ENCODE peak calls at places on chromosomes 4 and X, in four cellular contexts. T is CD8-positive, alpha-beta memory T cell; E is fibroblast of lung; B is LNCaP clone FGC. P is an unnamed sample.

GRCh38 chr4:165926307-165926706 is 53.3 kb downstream of the TLL1 start:
- DNase-seq in T (no peak), E (no peak), B (no peak), P (no peak)

GRCh38 chr4:163196904-163197505 is 30.3 kb upstream of the NAF1 start:
- DNase-seq in T (no peak), E (no peak), B (no peak), P (no peak)

GRCh38 chr4:128600410-128600809 is 209.1 kb upstream of the JADE1 start:
- DNase-seq in T (no peak), E (peak), B (no peak), P (no peak)

GRCh38 chr4:5940470-5941203 is 47.8 kb upstream of the CRMP1 start:
- DNase-seq in T (no peak), E (no peak), B (peak), P (no peak)

GRCh38 chr4:98470366-98470765 is 188.0 kb downstream of the TSPAN5 start:
- DNase-seq in T (no peak), E (no peak), B (no peak), P (no peak)

GRCh38 chr4:7781993-7782392 is 157.7 kb downstream of the AFAP1 start:
- DNase-seq in T (no peak), E (no peak), B (no peak), P (no peak)

GRCh38 chr4:73018595-73018994 is 50.9 kb downstream of the COX18 start:
- DNase-seq in T (no peak), E (no peak), B (no peak), P (no peak)

GRCh38 chrX:153477039-153477438 is 6.7 kb upstream of the HAUS7 start:
- DNase-seq in T (no peak), E (peak), B (no peak), P (no peak)

GRCh38 chrX:134480061-134480460 is 20.1 kb downstream of the HPRT1 start:
- DNase-seq in T (no peak), E (peak), B (no peak), P (no peak)

GRCh38 chr4:128863314-128864075 is 54.0 kb downstream of the JADE1 start:
- DNase-seq in T (peak), E (peak), B (peak), P (peak)

GRCh38 chrX:1554469-1555210 is 17.7 kb upstream of the P2RY8 start:
- DNase-seq in T (peak), E (no peak), B (no peak), P (no peak)

GRCh38 chr4:76850010-76850441 is 47.9 kb downstream of the SOWAHB start:
- DNase-seq in T (no peak), E (peak), B (peak), P (no peak)

GRCh38 chr4:2545321-2546013 is 9.0 kb downstream of the FAM193A start:
- DNase-seq in T (no peak), E (no peak), B (no peak), P (no peak)

GRCh38 chr4:38531126-38531737 is 132.8 kb upstream of the KLF3 start:
- DNase-seq in T (no peak), E (peak), B (no peak), P (no peak)

GRCh38 chr4:98514930-98515809 is 143.2 kb downstream of the TSPAN5 start:
- DNase-seq in T (no peak), E (no peak), B (no peak), P (no peak)

GRCh38 chrX:24619647-24620046 is 27.5 kb downstream of the PCYT1B start:
- DNase-seq in T (no peak), E (peak), B (no peak), P (no peak)

GRCh38 chr4:684611-685010 is 4.3 kb downstream of the SLC49A3 start:
- DNase-seq in T (no peak), E (no peak), B (no peak), P (no peak)

GRCh38 chrX:97597954-97598353 is 714.2 kb downstream of the RPA4 start:
- DNase-seq in T (no peak), E (no peak), B (no peak), P (peak)

GRCh38 chrX:84078991-84079390 is 109.0 kb downstream of the RPS6KA6 start:
- DNase-seq in T (no peak), E (no peak), B (no peak), P (no peak)

GRCh38 chr4:54277691-54278090 is 48.6 kb downstream of the PDGFRA start:
- DNase-seq in T (no peak), E (peak), B (no peak), P (no peak)

GRCh38 chr4:6768539-6768905 is 14.0 kb upstream of the KIAA0232 start:
- DNase-seq in T (no peak), E (peak), B (no peak), P (no peak)

GRCh38 chr4:113636877-113637276 is 124.7 kb downstream of the CAMK2D start:
- DNase-seq in T (peak), E (peak), B (no peak), P (peak)

GRCh38 chr4:76658231-76659102 is 223.4 kb downstream of the SHROOM3 start:
- DNase-seq in T (no peak), E (peak), B (no peak), P (no peak)

GRCh38 chr4:86015412-86016350 is 344.2 kb downstream of the MAPK10 start:
- DNase-seq in T (no peak), E (no peak), B (peak), P (no peak)

GRCh38 chr4:169000315-169000714 is 9.7 kb downstream of the CBR4 start:
- DNase-seq in T (no peak), E (no peak), B (no peak), P (no peak)

GRCh38 chr4:118989098-118990080 is 100.7 kb downstream of the SYNPO2 start:
- DNase-seq in T (no peak), E (peak), B (no peak), P (no peak)

GRCh38 chr4:19539192-19539591 is 712.5 kb upstream of the SLIT2 start:
- DNase-seq in T (no peak), E (no peak), B (no peak), P (no peak)

GRCh38 chr4:184961693-184962092 is 56.6 kb upstream of the HELT start:
- DNase-seq in T (no peak), E (no peak), B (no peak), P (no peak)

GRCh38 chrX:14489437-14489836 is 39.9 kb upstream of the GLRA2 start:
- DNase-seq in T (no peak), E (no peak), B (no peak), P (no peak)

GRCh38 chrX:69238153-69238959 is 73.1 kb upstream of the PJA1 start:
- DNase-seq in T (no peak), E (no peak), B (peak), P (no peak)

DNA sequence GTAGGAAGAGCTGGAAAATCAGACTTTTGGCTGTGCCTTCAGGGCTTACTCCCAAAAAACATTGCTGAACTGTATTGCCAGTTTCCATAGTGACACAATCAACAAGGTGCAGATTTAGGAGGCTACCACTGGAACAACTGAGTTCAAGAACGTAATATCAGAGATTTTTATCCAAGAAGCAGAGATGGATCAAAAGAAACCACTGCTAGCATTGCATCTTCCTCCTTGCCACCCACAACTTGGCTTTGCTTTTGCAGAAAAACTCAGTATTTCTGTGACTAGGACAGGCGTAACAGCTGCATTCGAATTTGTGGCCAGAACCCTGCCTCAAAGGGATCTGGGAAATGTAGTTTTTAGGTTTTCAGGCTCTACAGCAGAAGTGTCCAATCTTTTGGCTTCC is 27.8 kb upstream of the WDFY3 start:
- DNase-seq in T (no peak), E (peak), B (no peak), P (no peak)
- H3K4me3 ChIP-seq in T (no peak), E (no peak), B (no peak), P (no peak)

GRCh38 chr4:145734576-145735329 is 54.8 kb downstream of the C4orf51 start:
- DNase-seq in T (no peak), E (peak), B (peak), P (no peak)

GRCh38 chr4:145735330-145735638 is 55.3 kb downstream of the C4orf51 start:
- DNase-seq in T (no peak), E (peak), B (no peak), P (no peak)

GRCh38 chr4:145732416-145732815 is 52.5 kb downstream of the C4orf51 start:
- DNase-seq in T (no peak), E (no peak), B (no peak), P (no peak)

GRCh38 chr4:145732895-145733880 is 53.2 kb downstream of the C4orf51 start:
- DNase-seq in T (peak), E (peak), B (no peak), P (peak)

GRCh38 chr4:145734051-145734450 is 54.1 kb downstream of the C4orf51 start:
- DNase-seq in T (no peak), E (peak), B (no peak), P (no peak)
- H3K4me3 ChIP-seq in T (no peak), E (no peak), B (no peak), P (no peak)

GRCh38 chrX:48467331-48467761 is 2.7 kb downstream of the SLC38A5 start:
- DNase-seq in T (no peak), E (peak), B (no peak), P (no peak)
- H3K4me3 ChIP-seq in T (peak), E (peak), B (no peak), P (no peak)

GRCh38 chr4:122458625-122459024 is 2.1 kb upstream of the IL2 start:
- DNase-seq in T (no peak), E (peak), B (no peak), P (peak)
- H3K4me3 ChIP-seq in T (peak), E (peak), B (no peak), P (peak)

GRCh38 chr4:68494688-68495087 is 47.4 kb downstream of the TMPRSS11E start:
- DNase-seq in T (no peak), E (no peak), B (no peak), P (no peak)

GRCh38 chr4:68499021-68499420 is 51.8 kb downstream of the TMPRSS11E start:
- DNase-seq in T (no peak), E (no peak), B (peak), P (no peak)

GRCh38 chr4:68498413-68499007 is 51.2 kb downstream of the TMPRSS11E start:
- DNase-seq in T (peak), E (peak), B (peak), P (peak)
- H3K4me3 ChIP-seq in T (no peak), E (no peak), B (no peak), P (no peak)

GRCh38 chrX:136780241-136780640 is 491 bp downstream of the ARHGEF6 start:
- DNase-seq in T (no peak), E (no peak), B (no peak), P (no peak)
- H3K4me3 ChIP-seq in T (peak), E (no peak), B (no peak), P (peak)

P was measured in Jurkat, Clone E6-1.